ENCODE peak calls at places on chromosomes 5 and 9, in eight cellular contexts. L is ascending aorta, K is RWPE1, C is type B pancreatic cell, E is natural killer cell, T is upper lobe of left lung, M is Peyer's patch, F is colonic mucosa. J is an unnamed sample.
A peak's percentile ranks its signal among the peaks of the same experiment; 100 is the strongest.

GRCh38 chr9:87545858-87546257 is 48.2 kb downstream of the DAPK1 start:
- DNase-seq in L (no peak), K (no peak), C (no peak), E (no peak), T (no peak), M (no peak), F (no peak), J (no peak)

GRCh38 chr9:96217756-96218693 is 84.0 kb downstream of the HSD17B3 start:
- DNase-seq in L (no peak), K (peak; percentile 92), C (peak; percentile 93), E (peak; percentile 82), T (peak; percentile 65), M (peak; percentile 88), F (peak; percentile 79), J (peak; percentile 60)

GRCh38 chr9:131728961-131729360 is 10.9 kb downstream of the RAPGEF1 start:
- DNase-seq in L (no peak), K (no peak), C (no peak), E (peak; percentile 58), T (peak; percentile 30), M (no peak), F (no peak), J (peak; percentile 60)

GRCh38 chr9:37902804-37903580 is 935 bp downstream of the SLC25A51 start:
- DNase-seq in L (no peak), K (peak; percentile 48), C (no peak), E (no peak), T (no peak), M (no peak), F (no peak), J (no peak)

GRCh38 chr5:170345971-170346370 is 43.2 kb downstream of the KCNMB1 start:
- DNase-seq in L (no peak), K (no peak), C (no peak), E (no peak), T (no peak), M (no peak), F (no peak), J (no peak)

GRCh38 chr9:14271078-14271673 is 42.8 kb downstream of the NFIB start:
- DNase-seq in L (no peak), K (peak; percentile 5), C (peak; percentile 77), E (no peak), T (no peak), M (peak; percentile 52), F (peak; percentile 49), J (no peak)

GRCh38 chr9:27432308-27432707 is 91.8 kb upstream of the IFNK start:
- DNase-seq in L (no peak), K (no peak), C (no peak), E (no peak), T (no peak), M (no peak), F (no peak), J (no peak)

GRCh38 chr9:69975681-69976080 is 68.0 kb upstream of the MAMDC2 start:
- DNase-seq in L (no peak), K (no peak), C (no peak), E (no peak), T (no peak), M (no peak), F (no peak), J (no peak)

GRCh38 chr5:36060516-36060885 is 6.2 kb downstream of the UGT3A2 start:
- DNase-seq in L (no peak), K (no peak), C (no peak), E (no peak), T (no peak), M (no peak), F (no peak), J (no peak)

GRCh38 chr5:172454355-172455086 is at the start of gene SH3PXD2B:
- DNase-seq in L (no peak), K (peak; percentile 72), C (peak; percentile 81), E (peak; percentile 29), T (peak; percentile 47), M (peak; percentile 79), F (peak; percentile 72), J (peak; percentile 36)

GRCh38 chr5:63456279-63456678 is 506.0 kb downstream of the HTR1A start:
- DNase-seq in L (no peak), K (no peak), C (no peak), E (no peak), T (no peak), M (no peak), F (no peak), J (no peak)

GRCh38 chr5:167244583-167244982 is 1046.9 kb upstream of the WWC1 start:
- DNase-seq in L (no peak), K (no peak), C (no peak), E (no peak), T (no peak), M (no peak), F (no peak), J (no peak)

GRCh38 chr5:147939431-147940114 is 33.2 kb upstream of the C5orf46 start:
- DNase-seq in L (no peak), K (peak; percentile 31), C (no peak), E (no peak), T (peak; percentile 72), M (no peak), F (no peak), J (no peak)

GRCh38 chr9:6199596-6199995 is 16.0 kb upstream of the IL33 start:
- DNase-seq in L (no peak), K (no peak), C (no peak), E (no peak), T (no peak), M (no peak), F (no peak), J (no peak)

GRCh38 chr5:112918136-112918535 is 3.9 kb downstream of the REEP5 start:
- DNase-seq in L (no peak), K (no peak), C (no peak), E (no peak), T (no peak), M (no peak), F (no peak), J (no peak)

GRCh38 chr5:154117930-154118329 is 72.6 kb upstream of the GALNT10 start:
- DNase-seq in L (no peak), K (no peak), C (no peak), E (no peak), T (no peak), M (no peak), F (no peak), J (no peak)

GRCh38 chr5:140246378-140247122 is 56.4 kb downstream of the PFDN1 start:
- DNase-seq in L (no peak), K (no peak), C (no peak), E (no peak), T (no peak), M (no peak), F (no peak), J (no peak)

GRCh38 chr5:55364537-55365055 is 56.8 kb downstream of the MTREX start:
- DNase-seq in L (no peak), K (no peak), C (no peak), E (no peak), T (no peak), M (no peak), F (no peak), J (no peak)

GRCh38 chr5:117359895-117360294 is 785.3 kb upstream of the SEMA6A start:
- DNase-seq in L (no peak), K (no peak), C (no peak), E (no peak), T (no peak), M (no peak), F (no peak), J (no peak)

GRCh38 chr5:150255659-150256415 is 33.7 kb downstream of the CAMK2A start:
- DNase-seq in L (no peak), K (no peak), C (no peak), E (no peak), T (no peak), M (no peak), F (no peak), J (no peak)

DNA sequence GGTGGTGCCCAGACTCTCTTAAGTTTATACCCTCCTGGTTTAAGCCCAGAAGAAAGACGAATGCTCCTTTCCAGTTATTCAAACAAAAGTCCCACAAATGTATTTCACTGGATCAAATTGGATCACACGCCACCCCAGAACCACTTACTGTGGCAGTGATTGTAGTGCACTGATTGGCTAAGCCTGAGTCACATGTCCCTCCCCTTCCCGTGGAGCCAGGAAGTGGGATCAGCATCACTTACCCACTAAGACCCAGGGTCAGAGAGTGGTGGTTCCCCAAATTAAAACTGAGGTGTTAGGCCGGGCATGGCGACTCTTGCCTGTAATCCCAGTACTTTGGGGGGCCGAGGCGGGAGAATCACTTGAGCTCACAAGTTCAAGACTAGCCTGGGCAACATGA is 29.5 kb upstream of the CCDC180 start:
- DNase-seq in L (no peak), K (no peak), C (no peak), E (no peak), T (no peak), M (no peak), F (no peak), J (no peak)
- TF ChIP-seq CTCF in L (no peak), K (no peak), C (no peak), E (no peak), T (no peak), M (no peak), F (no peak), J (no peak)

GRCh38 chr5:26700759-26701384 is 337.5 kb downstream of the CDH9 start:
- DNase-seq in L (no peak), K (peak; percentile 59), C (no peak), E (no peak), T (no peak), M (no peak), F (no peak), J (no peak)
- TF ChIP-seq CTCF in L (no peak), K (peak; percentile 62), C (peak; percentile 89), E (no peak), T (peak; percentile 9), M (no peak), F (no peak), J (no peak)

DNA sequence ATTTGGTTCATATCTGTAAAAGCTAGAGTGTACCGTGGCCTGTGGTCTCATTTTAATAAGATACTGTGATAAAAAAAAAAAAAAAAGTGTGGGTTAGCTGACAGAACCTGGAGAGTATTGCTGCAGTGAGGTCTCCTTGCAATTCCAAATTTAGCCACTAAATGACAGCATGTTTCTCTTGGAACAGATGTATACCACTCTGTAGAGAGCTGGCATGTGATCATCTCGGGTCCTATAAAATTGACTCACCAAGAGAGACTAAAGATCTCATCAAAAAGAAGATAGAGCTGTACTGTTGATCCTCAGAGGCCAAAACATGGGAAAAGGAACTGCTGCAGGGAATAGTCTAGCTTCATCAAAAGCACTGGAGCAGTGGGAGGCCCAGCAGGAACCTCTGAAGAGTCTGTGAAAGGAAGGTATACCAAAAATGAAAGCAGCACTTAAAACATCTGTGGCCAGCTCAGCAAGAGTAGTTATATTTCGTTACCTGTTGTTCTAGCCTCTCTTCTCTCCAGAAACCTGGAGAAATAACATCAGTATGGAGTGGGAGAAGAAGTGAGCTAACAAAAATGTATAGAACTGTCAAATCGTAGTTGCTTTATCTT is 826.8 kb downstream of the EFNA5 start:
- DNase-seq in L (no peak), K (peak; percentile 26), C (no peak), E (no peak), T (no peak), M (no peak), F (no peak), J (no peak)
- TF ChIP-seq CTCF in L (no peak), K (peak; percentile 39), C (peak; percentile 47), E (no peak), T (no peak), M (no peak), F (no peak), J (no peak)

DNA sequence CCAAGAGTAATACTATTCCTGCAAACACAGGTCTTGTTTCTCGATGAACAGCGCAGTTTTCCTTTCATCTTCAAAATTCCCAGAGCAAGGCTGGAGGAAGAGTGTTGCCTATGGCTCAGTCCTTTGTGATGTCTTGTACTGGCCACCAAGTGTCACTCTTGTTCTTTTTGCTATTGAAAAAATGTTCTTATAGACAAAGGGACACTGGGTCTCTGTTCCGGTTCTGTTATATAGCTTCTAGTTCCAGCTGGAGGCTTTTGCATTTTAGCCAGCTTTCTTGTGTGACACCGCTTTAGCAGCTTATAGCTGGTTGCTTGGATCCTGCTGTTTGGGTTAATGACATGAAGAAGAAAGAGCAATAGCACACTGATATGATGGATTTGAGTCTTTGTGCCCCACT is 343.7 kb upstream of the KCNN2 start:
- DNase-seq in L (no peak), K (no peak), C (no peak), E (no peak), T (no peak), M (no peak), F (no peak), J (no peak)
- TF ChIP-seq CTCF in L (no peak), K (no peak), C (peak; percentile 57), E (no peak), T (no peak), M (no peak), F (no peak), J (no peak)